ENCODE peak calls at places on chromosomes 16 and 17, in eight cellular contexts. V, I, D, M, O, L, K and F are unnamed samples.

GRCh38 chr17:82384730-82385429 is 13.3 kb downstream of the UTS2R start:
- DNase-seq in V (peak), I (no peak), D (peak), M (no peak), O (no peak), L (peak), K (peak), F (peak)

GRCh38 chr17:29764217-29764616 is 141.5 kb upstream of the CORO6 start:
- DNase-seq in V (no peak), I (no peak), D (no peak), M (no peak), O (no peak), L (no peak), K (no peak), F (no peak)

GRCh38 chr17:8745586-8746500 is 1.2 kb upstream of the CCDC42 start:
- DNase-seq in V (peak), I (peak), D (peak), M (peak), O (peak), L (peak), K (peak), F (peak)

GRCh38 chr16:68992521-68992920 is 112.9 kb upstream of the HAS3 start:
- DNase-seq in V (peak), I (peak), D (no peak), M (peak), O (no peak), L (no peak), K (peak), F (no peak)

GRCh38 chr17:12727881-12728280 is 61.4 kb upstream of the ARHGAP44 start:
- DNase-seq in V (no peak), I (no peak), D (no peak), M (no peak), O (no peak), L (no peak), K (no peak), F (no peak)

GRCh38 chr17:39688475-39688835 is 598 bp upstream of the PGAP3 start:
- DNase-seq in V (no peak), I (no peak), D (no peak), M (no peak), O (no peak), L (no peak), K (peak), F (no peak)

GRCh38 chr16:3609895-3610697 is 1.3 kb downstream of the SLX4 start:
- DNase-seq in V (no peak), I (no peak), D (no peak), M (peak), O (no peak), L (no peak), K (peak), F (peak)

GRCh38 chr16:3509470-3509928 is 8.7 kb downstream of the CLUAP1 start:
- DNase-seq in V (peak), I (no peak), D (no peak), M (no peak), O (no peak), L (peak), K (no peak), F (no peak)

GRCh38 chr17:67068999-67069398 is 24.6 kb downstream of the CACNG1 start:
- DNase-seq in V (peak), I (no peak), D (no peak), M (no peak), O (no peak), L (no peak), K (no peak), F (no peak)

GRCh38 chr16:31421587-31421986 is 6.6 kb downstream of the COX6A2 start:
- DNase-seq in V (no peak), I (no peak), D (no peak), M (no peak), O (no peak), L (no peak), K (no peak), F (no peak)

GRCh38 chr17:50212121-50212843 is 10.9 kb upstream of the COL1A1 start:
- DNase-seq in V (no peak), I (no peak), D (no peak), M (peak), O (no peak), L (no peak), K (peak), F (no peak)

GRCh38 chr17:29612404-29613370 is 10.0 kb downstream of the CORO6 start:
- DNase-seq in V (no peak), I (no peak), D (peak), M (no peak), O (no peak), L (no peak), K (no peak), F (no peak)

GRCh38 chr16:63050391-63050790 is 1014.2 kb upstream of the CDH8 start:
- DNase-seq in V (no peak), I (no peak), D (no peak), M (no peak), O (no peak), L (peak), K (no peak), F (no peak)

GRCh38 chr17:50190278-50191069 is 11.0 kb downstream of the COL1A1 start:
- DNase-seq in V (no peak), I (no peak), D (no peak), M (no peak), O (no peak), L (no peak), K (peak), F (no peak)

GRCh38 chr16:57023541-57024249 is 34.3 kb downstream of the NLRC5 start:
- DNase-seq in V (no peak), I (no peak), D (no peak), M (no peak), O (no peak), L (no peak), K (no peak), F (no peak)

GRCh38 chr17:19771971-19772630 is 24.0 kb upstream of the ALDH3A1 start:
- DNase-seq in V (no peak), I (no peak), D (no peak), M (no peak), O (no peak), L (peak), K (no peak), F (no peak)

GRCh38 chr17:68347380-68347779 is 56.1 kb downstream of the ARSG start:
- DNase-seq in V (no peak), I (no peak), D (no peak), M (no peak), O (no peak), L (no peak), K (no peak), F (peak)

GRCh38 chr17:19302791-19303233 is 59.7 kb downstream of the B9D1 start:
- DNase-seq in V (no peak), I (no peak), D (no peak), M (no peak), O (no peak), L (no peak), K (no peak), F (peak)

GRCh38 chr16:57527027-57527426 is 9.3 kb downstream of the CCDC102A start:
- DNase-seq in V (no peak), I (no peak), D (peak), M (no peak), O (no peak), L (no peak), K (no peak), F (no peak)

GRCh38 chr17:60102632-60103047 is 23.9 kb upstream of the HEATR6 start:
- DNase-seq in V (no peak), I (no peak), D (no peak), M (no peak), O (no peak), L (no peak), K (peak), F (peak)

GRCh38 chr17:18182978-18183333 is 672 bp upstream of the ALKBH5 start:
- DNase-seq in V (peak), I (no peak), D (no peak), M (peak), O (no peak), L (peak), K (peak), F (peak)

GRCh38 chr16:29699324-29700219 is 20.6 kb downstream of the QPRT start:
- DNase-seq in V (no peak), I (no peak), D (no peak), M (no peak), O (no peak), L (no peak), K (no peak), F (no peak)

GRCh38 chr17:34254651-34255380 is at the start of gene CCL2:
- DNase-seq in V (no peak), I (no peak), D (peak), M (peak), O (peak), L (peak), K (peak), F (no peak)
- TF ChIP-seq EZH2phosphoT487 in V (no peak), I (no peak), D (no peak), M (no peak), O (no peak), L (no peak), K (no peak), F (no peak)

DNA sequence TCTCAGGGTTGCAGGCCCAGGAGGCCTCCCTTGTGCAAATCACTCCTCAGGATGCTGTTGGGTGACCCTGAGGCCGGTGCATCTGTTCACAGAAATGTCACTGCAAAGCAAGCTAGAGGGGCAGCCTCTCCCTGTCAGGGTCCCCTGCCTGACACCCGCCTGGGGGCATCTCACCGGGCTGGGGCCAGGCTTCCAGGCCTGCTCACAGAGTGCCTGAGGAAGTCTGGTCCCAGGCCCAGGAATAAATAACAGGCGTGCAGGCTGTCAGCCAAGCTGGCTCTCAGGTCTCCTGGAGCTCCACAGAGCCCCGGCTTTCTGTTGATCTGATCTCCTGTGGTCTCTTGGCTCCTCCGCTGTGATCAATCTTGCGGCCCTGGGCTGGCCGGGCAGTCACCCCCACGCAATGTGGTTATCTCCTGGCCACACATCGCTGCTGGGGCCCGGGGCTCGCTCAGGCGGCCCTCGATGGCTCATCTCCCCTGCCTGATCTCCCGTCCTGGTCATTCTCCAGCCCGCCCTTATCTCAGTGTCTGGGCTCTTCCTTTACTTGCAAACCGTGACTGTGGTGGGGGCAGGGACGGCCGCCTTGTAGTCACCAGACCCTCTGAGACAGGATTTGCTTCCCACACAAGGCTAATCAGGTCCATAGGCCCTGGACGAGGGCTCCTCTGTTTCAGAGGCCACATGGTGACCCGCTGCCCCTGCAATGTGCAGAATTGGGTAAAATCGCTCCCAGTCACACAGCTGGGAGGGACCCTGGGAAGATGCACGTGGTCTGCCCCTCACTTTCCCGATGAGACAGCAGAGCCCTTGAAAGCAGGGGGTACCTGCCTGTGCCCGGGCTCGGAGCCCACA is 231.2 kb upstream of the GSE1 start:
- DNase-seq in V (no peak), I (no peak), D (no peak), M (no peak), O (no peak), L (no peak), K (peak), F (no peak)
- TF ChIP-seq EZH2phosphoT487 in V (no peak), I (no peak), D (no peak), M (no peak), O (no peak), L (no peak), K (no peak), F (no peak)

GRCh38 chr16:22633794-22634193 is 123.1 kb downstream of the NPIPB5 start:
- DNase-seq in V (no peak), I (no peak), D (peak), M (no peak), O (no peak), L (no peak), K (no peak), F (no peak)

GRCh38 chr16:22634913-22635312 is 124.2 kb downstream of the NPIPB5 start:
- DNase-seq in V (no peak), I (no peak), D (peak), M (no peak), O (no peak), L (no peak), K (no peak), F (no peak)

GRCh38 chr16:22633280-22633679 is 122.6 kb downstream of the NPIPB5 start:
- DNase-seq in V (no peak), I (no peak), D (no peak), M (no peak), O (no peak), L (no peak), K (no peak), F (no peak)

GRCh38 chr16:22635345-22635744 is 124.7 kb downstream of the NPIPB5 start:
- DNase-seq in V (no peak), I (no peak), D (peak), M (no peak), O (no peak), L (no peak), K (peak), F (no peak)

DNA sequence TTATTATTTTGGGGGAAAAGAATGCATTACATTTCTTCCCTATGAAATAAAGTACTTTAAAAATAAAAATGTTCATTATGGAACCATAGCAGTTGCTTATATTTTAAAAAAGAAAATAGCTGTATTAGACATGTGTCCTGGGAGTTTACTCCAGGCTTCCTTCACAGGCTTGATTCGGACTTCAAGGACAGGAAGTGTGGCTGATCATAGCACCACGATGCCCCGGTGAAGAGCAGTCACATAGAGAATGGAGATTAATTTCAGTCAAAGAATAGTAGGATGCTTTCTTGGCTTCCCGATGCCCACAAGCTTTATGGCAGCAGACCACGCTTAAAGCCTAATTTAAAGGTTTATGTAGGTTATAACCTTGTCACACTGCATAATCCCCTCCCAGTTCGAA is 125.1 kb downstream of the NPIPB5 start:
- DNase-seq in V (no peak), I (no peak), D (peak), M (no peak), O (no peak), L (no peak), K (no peak), F (no peak)
- TF ChIP-seq EZH2phosphoT487 in V (no peak), I (no peak), D (no peak), M (no peak), O (no peak), L (no peak), K (no peak), F (no peak)

DNA sequence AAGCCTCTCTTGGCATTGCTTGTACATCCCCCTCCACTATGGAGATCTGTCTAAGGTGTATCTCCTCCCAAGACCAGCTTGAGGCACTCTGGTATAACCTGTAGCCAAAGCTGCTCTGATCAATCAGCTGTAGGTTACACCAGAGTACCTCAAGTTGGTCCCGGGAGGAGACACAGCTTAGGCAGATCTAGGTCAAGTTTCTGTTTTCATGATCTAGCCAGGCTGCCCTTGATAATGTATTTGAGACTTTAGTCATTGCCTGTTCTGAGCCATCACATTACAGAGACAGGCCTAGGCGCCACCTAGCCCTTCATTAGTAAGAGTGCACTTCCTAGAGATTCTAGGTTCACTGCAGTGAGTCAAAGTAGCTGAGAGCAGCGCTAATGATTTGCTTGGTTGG is 31.4 kb downstream of the ASGR1 start:
- DNase-seq in V (no peak), I (no peak), D (no peak), M (no peak), O (no peak), L (no peak), K (no peak), F (no peak)
- TF ChIP-seq EZH2phosphoT487 in V (no peak), I (no peak), D (no peak), M (no peak), O (no peak), L (no peak), K (no peak), F (no peak)

GRCh38 chr17:76878568-76878967 is 10.4 kb downstream of the MGAT5B start:
- DNase-seq in V (no peak), I (no peak), D (no peak), M (no peak), O (no peak), L (no peak), K (no peak), F (no peak)
- TF ChIP-seq EZH2phosphoT487 in V (no peak), I (no peak), D (no peak), M (no peak), O (no peak), L (no peak), K (no peak), F (no peak)

GRCh38 chr16:53968454-53968853 is 264.5 kb downstream of the FTO start:
- DNase-seq in V (no peak), I (no peak), D (no peak), M (no peak), O (no peak), L (no peak), K (peak), F (no peak)
- TF ChIP-seq EZH2phosphoT487 in V (no peak), I (no peak), D (no peak), M (no peak), O (no peak), L (no peak), K (peak), F (no peak)

DNA sequence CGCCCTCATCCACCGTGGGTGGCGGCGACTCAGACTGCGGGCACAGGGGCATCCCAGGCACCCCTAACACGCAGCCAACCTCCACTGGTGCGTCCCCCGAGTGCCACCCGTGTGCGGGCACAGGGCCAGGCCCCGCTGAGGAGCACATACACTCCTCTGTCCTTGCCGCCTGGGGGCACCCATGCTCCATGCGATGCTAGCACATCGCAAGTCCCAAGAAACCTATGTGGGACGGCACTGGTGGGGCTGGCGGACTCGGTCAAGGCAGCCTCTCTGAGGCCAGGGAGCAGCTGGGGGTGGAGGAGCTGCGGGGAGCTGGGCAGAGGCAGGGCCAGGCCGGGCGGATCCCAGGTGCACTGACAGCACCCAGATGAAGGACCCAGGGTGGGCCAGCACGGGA is 4.0 kb downstream of the ZNF598 start:
- DNase-seq in V (no peak), I (no peak), D (peak), M (no peak), O (no peak), L (no peak), K (no peak), F (no peak)
- TF ChIP-seq EZH2phosphoT487 in V (no peak), I (no peak), D (no peak), M (no peak), O (no peak), L (no peak), K (no peak), F (no peak)